ENCODE peak calls at places on chromosomes 5 and 9, in ten cellular contexts. G is AG09309, Z is mucosa of gallbladder, X is EL, M is brain microvascular endothelial cell, Y is epithelial cell of proximal tubule, J is NCI-H774, W is right lobe of liver, S is glutamatergic neuron, V is NCI-H187 treated with DMSO at 0.1 percent for 48 hours. P is an unnamed sample.

GRCh38 chr5:100464418-100464817 is 70.8 kb upstream of the FAM174A start:
- DNase-seq in M (peak), V (no peak), J (no peak), X (peak), W (no peak), S (no peak), Y (peak), G (peak), Z (no peak), P (no peak)

GRCh38 chr5:123154857-123155467 is 65.9 kb downstream of the PRDM6 start:
- DNase-seq in W (no peak), S (no peak), Z (no peak), G (no peak), J (no peak), M (no peak), Y (no peak), V (no peak), X (no peak), P (no peak)

GRCh38 chr5:179817071-179817840 is 3.4 kb upstream of the SQSTM1 start:
- DNase-seq in G (no peak), J (no peak), S (no peak), V (no peak), Y (no peak), W (no peak), M (no peak), Z (no peak), X (no peak), P (peak)

GRCh38 chr5:141963706-141964105 is 5.2 kb upstream of the RNF14 start:
- DNase-seq in Y (no peak), G (no peak), S (no peak), X (no peak), Z (no peak), M (no peak), W (no peak), V (no peak), J (no peak), P (no peak)

GRCh38 chr5:112696786-112697185 is 40.9 kb upstream of the APC start:
- DNase-seq in G (no peak), Y (no peak), W (no peak), J (no peak), M (no peak), X (no peak), V (no peak), S (peak), Z (no peak), P (no peak)

GRCh38 chr5:93622240-93622885 is 39.3 kb downstream of the NR2F1 start:
- DNase-seq in X (peak), S (no peak), M (peak), V (no peak), W (no peak), Z (no peak), G (peak), J (peak), Y (peak), P (peak)

GRCh38 chr5:67014957-67015400 is 181.6 kb downstream of the CD180 start:
- DNase-seq in J (no peak), S (no peak), G (no peak), W (no peak), M (no peak), Y (no peak), Z (no peak), V (no peak), X (no peak), P (peak)

GRCh38 chr9:19619221-19619620 is 169.6 kb downstream of the SLC24A2 start:
- DNase-seq in S (no peak), M (no peak), J (no peak), Y (no peak), W (no peak), V (no peak), X (no peak), G (no peak), Z (no peak), P (no peak)

GRCh38 chr9:136762915-136763648 is 1.2 kb downstream of the LCN15 start:
- DNase-seq in Z (no peak), W (no peak), G (no peak), X (peak), Y (no peak), J (no peak), V (no peak), M (no peak), S (peak), P (peak)

GRCh38 chr5:179275941-179276837 is 69.1 kb downstream of the ADAMTS2 start:
- DNase-seq in S (no peak), Z (peak), G (peak), W (no peak), J (no peak), Y (peak), V (no peak), M (peak), X (peak), P (no peak)

GRCh38 chr9:69339620-69340019 is 14.6 kb downstream of the ENTREP1 start:
- DNase-seq in M (no peak), S (no peak), G (no peak), V (no peak), Z (no peak), X (no peak), Y (no peak), J (no peak), W (no peak), P (peak)

GRCh38 chr5:41510176-41510831 is at the start of gene PLCXD3:
- DNase-seq in G (no peak), Z (no peak), J (peak), V (no peak), Y (no peak), S (peak), M (no peak), X (no peak), W (no peak), P (no peak)